ENCODE peak calls at places on chromosomes 16 and 17, in nine cellular contexts. C is omental fat pad; F is left ventricle myocardium inferior; H is RPMI7951; L is CD4-positive, alpha-beta T cell; I is NCI-H2171; A is NCI-H1694; N is upper lobe of right lung; O is left cardiac atrium. W is an unnamed sample.

GRCh38 chr17:82230627-82231311 is 1.9 kb downstream of the SLC16A3 start:
- DNase-seq in I (no peak), N (peak; percentile 94), O (peak; percentile 93), L (peak; percentile 55), A (no peak), H (peak; percentile 83), F (peak; percentile 92), C (no peak), W (no peak)

GRCh38 chr16:56258508-56259424 is 67.5 kb downstream of the GNAO1 start:
- DNase-seq in N (no peak), I (no peak), A (no peak), L (no peak), C (no peak), H (no peak), O (no peak), F (no peak), W (no peak)

GRCh38 chr17:29123111-29123510 is 57.1 kb downstream of the MYO18A start:
- DNase-seq in N (no peak), O (peak; percentile 20), F (no peak), I (no peak), A (no peak), C (no peak), H (no peak), L (no peak), W (no peak)

GRCh38 chr16:2468725-2469398 is 2.2 kb upstream of the NTN3 start:
- DNase-seq in L (no peak), I (peak; percentile 99), F (no peak), O (no peak), A (peak; percentile 97), N (no peak), H (no peak), C (no peak), W (no peak)

GRCh38 chr16:19329932-19330331 is 44.4 kb downstream of the CLEC19A start:
- DNase-seq in N (no peak), H (peak; percentile 75), O (no peak), A (no peak), I (no peak), C (no peak), F (no peak), L (no peak), W (no peak)

GRCh38 chr17:57108656-57109392 is 23.8 kb downstream of the AKAP1 start:
- DNase-seq in L (no peak), A (no peak), I (no peak), F (no peak), H (no peak), O (no peak), N (no peak), C (no peak), W (no peak)

GRCh38 chr17:47265983-47266541 is 12.4 kb downstream of the ITGB3 start:
- DNase-seq in H (peak; percentile 73), I (no peak), N (no peak), F (no peak), O (no peak), L (no peak), C (no peak), A (no peak), W (no peak)

GRCh38 chr16:23141959-23142740 is 7.1 kb downstream of the USP31 start:
- DNase-seq in F (no peak), O (no peak), C (no peak), L (no peak), I (no peak), A (no peak), H (no peak), N (no peak), W (no peak)

GRCh38 chr17:55177159-55177913 is 87.4 kb upstream of the HLF start:
- DNase-seq in A (peak; percentile 34), I (peak; percentile 78), F (no peak), O (no peak), H (no peak), L (no peak), N (no peak), C (no peak), W (no peak)

GRCh38 chr17:57861000-57861736 is 11.3 kb upstream of the MRPS23 start:
- DNase-seq in N (peak; percentile 82), H (peak; percentile 79), L (peak; percentile 41), I (peak; percentile 25), O (peak; percentile 71), F (peak; percentile 64), A (no peak), C (no peak), W (no peak)

GRCh38 chr16:77323695-77324094 is 111.1 kb downstream of the ADAMTS18 start:
- DNase-seq in C (no peak), L (no peak), F (no peak), O (no peak), A (no peak), H (no peak), I (no peak), N (no peak), W (no peak)

GRCh38 chr17:2521257-2521656 is 9.6 kb upstream of the METTL16 start:
- DNase-seq in A (no peak), F (no peak), C (no peak), O (no peak), N (peak; percentile 33), I (no peak), L (no peak), H (no peak), W (no peak)

GRCh38 chr17:16282522-16282921 is 65.5 kb downstream of the PIGL start:
- DNase-seq in I (no peak), A (no peak), H (peak; percentile 87), N (no peak), L (no peak), O (no peak), C (no peak), F (no peak), W (no peak)

GRCh38 chr16:78665373-78665772 is 565.9 kb downstream of the WWOX start:
- DNase-seq in N (no peak), A (no peak), I (no peak), F (no peak), C (no peak), L (no peak), H (peak; percentile 27), O (no peak), W (no peak)

GRCh38 chr16:58493756-58494431 is 6.0 kb upstream of the NDRG4 start:
- DNase-seq in N (peak; percentile 38), C (no peak), L (no peak), H (no peak), A (no peak), I (no peak), O (peak; percentile 12), F (no peak), W (no peak)

GRCh38 chr16:84761448-84762368 is 58.1 kb upstream of the CRISPLD2 start:
- DNase-seq in N (no peak), H (no peak), O (no peak), I (no peak), L (no peak), C (no peak), A (no peak), F (no peak), W (no peak)

GRCh38 chr17:1491406-1492248 is 859 bp downstream of the MYO1C start:
- DNase-seq in H (peak; percentile 62), F (peak; percentile 79), L (peak; percentile 45), O (peak; percentile 81), N (peak; percentile 88), I (peak; percentile 7), C (no peak), A (no peak), W (no peak)

GRCh38 chr16:65057184-65057583 is 64.7 kb downstream of the CDH11 start:
- DNase-seq in L (no peak), H (no peak), C (no peak), A (no peak), F (no peak), N (no peak), O (no peak), I (no peak), W (no peak)

GRCh38 chr16:67486805-67487204 is 3.5 kb upstream of the AGRP start:
- DNase-seq in A (no peak), O (no peak), F (no peak), C (no peak), L (no peak), I (no peak), H (no peak), N (no peak), W (no peak)

GRCh38 chr16:85085721-85086120 is 26.6 kb downstream of the CIBAR2 start:
- DNase-seq in F (no peak), N (no peak), L (no peak), H (no peak), O (no peak), I (no peak), C (no peak), A (no peak), W (no peak)

GRCh38 chr16:24826096-24826690 is 19.6 kb upstream of the SLC5A11 start:
- DNase-seq in A (no peak), L (no peak), H (no peak), N (no peak), F (no peak), C (no peak), O (no peak), I (no peak), W (no peak)